ENCODE peak calls at places on chromosomes 13 and 19, in six cellular contexts. I, G, F, U, R and V are unnamed samples.

GRCh38 chr13:110250258-110250891 is 56.6 kb downstream of the COL4A1 start:
- DNase-seq in G (no peak), U (no peak), R (no peak), I (no peak), F (no peak), V (no peak)

GRCh38 chr19:41298327-41298964 is 11.5 kb upstream of the CCDC97 start:
- DNase-seq in F (peak; percentile 45), G (no peak), U (no peak), R (no peak), I (peak; percentile 87), V (no peak)

GRCh38 chr13:95124959-95125358 is 176.3 kb downstream of the ABCC4 start:
- DNase-seq in I (no peak), G (no peak), U (no peak), F (no peak), R (no peak), V (no peak)

GRCh38 chr19:34960103-34960805 is 3.8 kb downstream of the ZNF792 start:
- DNase-seq in F (no peak), U (no peak), I (no peak), R (no peak), G (no peak), V (no peak)

GRCh38 chr13:26052136-26052736 is 420 bp upstream of the SHISA2 start:
- DNase-seq in F (no peak), R (no peak), I (no peak), G (peak; percentile 43), U (no peak), V (no peak)

GRCh38 chr13:31807090-31807541 is 67.8 kb downstream of the RXFP2 start:
- DNase-seq in F (no peak), U (no peak), I (no peak), R (no peak), G (no peak), V (peak; percentile 2)

GRCh38 chr13:109400192-109400591 is 386.2 kb downstream of the IRS2 start:
- DNase-seq in I (no peak), F (peak; percentile 26), R (no peak), U (no peak), G (no peak), V (no peak)

GRCh38 chr13:106533101-106533939 is 2.1 kb downstream of the EFNB2 start:
- DNase-seq in R (peak; percentile 12), F (peak; percentile 87), I (peak; percentile 92), U (no peak), G (peak; percentile 88), V (peak; percentile 1)

GRCh38 chr13:89869312-89869711 is 1478.2 kb upstream of the MIR17HG start:
- DNase-seq in U (no peak), F (no peak), R (no peak), G (no peak), I (no peak), V (no peak)

GRCh38 chr13:35720690-35721554 is 244.4 kb upstream of the MAB21L1 start:
- DNase-seq in G (peak; percentile 84), U (peak; percentile 61), I (peak; percentile 80), F (peak; percentile 53), R (no peak), V (no peak)

GRCh38 chr13:36332986-36333385 is 13.2 kb downstream of the SPART start:
- DNase-seq in U (no peak), G (no peak), R (no peak), F (no peak), I (no peak), V (no peak)

GRCh38 chr13:111518161-111518791 is 197.8 kb downstream of the TEX29 start:
- DNase-seq in I (no peak), G (peak; percentile 30), R (no peak), F (no peak), U (no peak), V (no peak)

GRCh38 chr19:39390460-39390758 is 497 bp downstream of the PAF1 start:
- DNase-seq in I (no peak), G (no peak), F (peak; percentile 77), R (no peak), U (no peak), V (peak; percentile 69)

GRCh38 chr19:38155453-38155852 is 68.6 kb downstream of the DPF1 start:
- DNase-seq in F (no peak), I (no peak), R (peak; percentile 15), U (peak; percentile 68), G (peak; percentile 72), V (no peak)

DNA sequence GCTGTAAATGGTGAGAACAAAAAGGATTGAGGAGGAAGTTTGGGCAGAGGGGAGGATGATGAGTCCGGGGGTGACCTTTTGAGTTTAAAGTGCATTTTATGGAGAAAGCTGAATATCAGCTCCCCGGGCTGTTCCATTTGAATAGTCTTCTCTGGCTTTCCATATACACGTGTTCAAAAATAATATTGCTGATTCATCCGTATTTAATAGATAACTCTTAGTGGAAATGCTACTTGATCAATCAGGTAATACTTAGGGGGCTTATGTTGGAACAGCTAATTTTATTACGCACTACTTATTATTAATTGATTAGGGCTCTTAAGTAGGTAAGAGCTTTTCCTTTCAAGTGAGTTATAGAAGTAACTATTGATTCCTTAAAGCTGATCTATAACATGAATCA is 76.4 kb downstream of the ERCC5 start:
- DNase-seq in F (no peak), I (no peak), R (no peak), G (no peak), U (no peak), V (no peak)
- H3K27ac ChIP-seq in F (no peak overlapping the region), I (no peak overlapping the region), R (no peak overlapping the region), G (no peak overlapping the region), U (no peak overlapping the region), V (no peak overlapping the region)

DNA sequence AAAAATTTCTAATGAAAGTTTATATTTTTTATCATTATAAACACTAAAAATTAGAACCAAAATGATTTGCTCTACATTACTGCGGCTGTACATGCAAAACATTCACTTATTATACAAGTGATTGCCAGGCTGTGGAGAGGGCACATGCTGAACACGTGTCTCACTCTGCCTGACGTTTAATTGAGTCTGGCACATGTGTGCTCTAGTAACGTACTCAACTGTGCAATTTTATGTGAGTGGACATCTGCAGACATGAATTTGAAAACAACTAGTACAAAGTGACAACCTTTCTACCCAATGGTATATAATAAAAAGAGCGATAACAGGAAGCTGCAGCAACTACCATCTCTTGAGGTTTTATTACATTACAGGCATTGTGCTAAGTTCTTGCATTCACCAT is 341.4 kb downstream of the KLF12 start:
- DNase-seq in U (no peak), I (no peak), G (no peak), R (no peak), F (no peak), V (no peak)
- H3K27ac ChIP-seq in U (no peak overlapping the region), I (no peak overlapping the region), G (no peak overlapping the region), R (no peak overlapping the region), F (no peak overlapping the region), V (no peak overlapping the region)

GRCh38 chr19:1882089-1882785 is 3.1 kb downstream of the ABHD17A start:
- DNase-seq in F (no peak), G (no peak), R (peak; percentile 32), I (peak; percentile 43), U (no peak), V (peak; percentile 72)
- H3K27ac ChIP-seq in F (peak overlapping the region; percentile 15), G (peak overlapping the region; percentile 55), R (peak overlapping the region; percentile 71), I (peak overlapping the region; percentile 17), U (peak overlapping the region; percentile 37), V (peak overlapping the region; percentile 94)

GRCh38 chr19:23095406-23095805 is 21.4 kb upstream of the ZNF730 start:
- DNase-seq in I (no peak), F (no peak), R (no peak), U (no peak), G (no peak), V (no peak)

GRCh38 chr19:23099966-23100365 is 16.9 kb upstream of the ZNF730 start:
- DNase-seq in G (no peak), F (no peak), I (no peak), R (no peak), U (no peak), V (no peak)

GRCh38 chr19:23101241-23101640 is 15.6 kb upstream of the ZNF730 start:
- DNase-seq in U (no peak), R (no peak), G (no peak), F (no peak), I (no peak), V (no peak)

GRCh38 chr19:23098988-23099387 is 17.8 kb upstream of the ZNF730 start:
- DNase-seq in R (no peak), F (no peak), U (no peak), I (no peak), G (no peak), V (no peak)

DNA sequence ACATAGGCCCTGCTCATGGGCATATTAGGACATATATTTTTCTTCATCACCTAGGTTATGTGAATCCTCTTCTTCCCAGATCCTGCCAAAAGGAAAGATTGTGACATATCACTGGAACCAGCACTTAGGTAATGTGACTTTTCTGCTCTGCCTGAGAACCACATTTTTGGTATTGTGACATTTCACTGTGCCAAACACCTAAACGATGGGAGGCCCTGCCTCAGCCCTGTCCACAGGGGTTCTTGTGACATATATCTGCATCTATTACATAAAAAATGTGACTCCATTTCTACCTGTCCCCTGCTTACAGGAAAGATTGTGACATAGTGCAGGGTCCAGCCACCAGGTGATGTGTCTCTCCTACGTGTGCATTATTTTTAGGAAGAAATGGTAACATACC is 18.5 kb upstream of the ZNF730 start:
- DNase-seq in I (no peak), U (no peak), F (no peak), G (no peak), R (no peak), V (no peak)
- H3K27ac ChIP-seq in I (no peak overlapping the region), U (no peak overlapping the region), F (no peak overlapping the region), G (no peak overlapping the region), R (no peak overlapping the region), V (no peak overlapping the region)

DNA sequence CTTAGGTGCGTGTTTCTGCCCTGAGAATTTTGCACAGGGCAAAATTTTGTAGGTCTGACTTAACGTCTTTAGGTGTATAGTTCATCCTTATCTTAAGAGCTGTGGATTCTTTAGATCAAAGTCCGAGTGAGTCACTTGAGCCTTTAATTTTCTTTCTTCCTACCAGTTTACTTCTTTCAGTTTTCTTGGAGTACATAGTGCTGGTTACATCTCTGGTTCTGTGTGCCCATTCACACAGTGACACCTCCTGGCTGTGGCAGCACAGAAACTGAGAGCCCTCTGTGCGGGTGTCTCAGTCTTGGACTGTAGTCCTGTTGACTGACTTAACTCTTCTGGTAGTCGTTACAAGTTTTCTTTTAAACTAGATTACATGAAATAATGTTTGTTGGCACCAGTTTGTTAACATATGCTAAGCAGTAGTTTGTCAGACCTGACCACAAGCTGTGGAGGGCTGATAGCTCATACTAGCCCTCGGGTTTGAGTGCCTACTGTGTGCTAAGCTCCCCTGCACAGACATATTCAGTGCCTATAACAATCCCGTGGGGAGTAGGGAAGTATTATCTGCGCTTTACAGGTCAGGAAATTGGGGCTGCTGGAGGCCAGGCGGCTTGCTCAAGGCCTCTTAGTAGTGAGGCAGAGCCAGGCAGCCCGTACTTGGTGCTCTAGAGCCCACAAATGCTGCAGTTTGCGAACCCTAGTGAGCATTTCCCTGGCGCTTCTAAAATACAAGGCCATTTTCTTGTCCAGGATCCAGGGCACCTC is 1.6 kb downstream of the GATAD2A start:
- DNase-seq in U (no peak), F (peak; percentile 72), I (no peak), G (no peak), R (no peak), V (peak; percentile 48)
- H3K27ac ChIP-seq in U (peak overlapping the region; percentile 90), F (peak overlapping the region; percentile 90), I (peak overlapping the region; percentile 82), G (peak overlapping the region; percentile 79), R (no peak overlapping the region), V (peak overlapping the region; percentile 53)